ENCODE peak calls at places on chromosomes 2 and 18, in four cellular contexts. B is lower leg skin, W is ascending aorta, N is neural crest cell. J is an unnamed sample.

GRCh38 chr2:109516445-109517117 is 97.2 kb downstream of the SEPTIN10 start:
- DNase-seq in W (no peak), N (peak), B (no peak), J (peak)

GRCh38 chr18:58004317-58004716 is 39.7 kb upstream of the NEDD4L start:
- DNase-seq in N (no peak), W (no peak), B (no peak), J (no peak)

GRCh38 chr2:30264236-30264635 is 32.9 kb downstream of the LBH start:
- DNase-seq in B (no peak), W (no peak), N (no peak), J (no peak)

GRCh38 chr2:208129804-208130712 is at the start of gene CRYGC:
- DNase-seq in B (no peak), N (no peak), W (no peak), J (no peak)

GRCh38 chr2:178109813-178110212 is 2.4 kb upstream of the RBM45 start:
- DNase-seq in B (no peak), N (no peak), W (no peak), J (no peak)

GRCh38 chr18:59056706-59057492 is 82.8 kb upstream of the SEC11C start:
- DNase-seq in N (peak), W (no peak), B (no peak), J (peak)

GRCh38 chr2:225002656-225003045 is 39.6 kb downstream of the DOCK10 start:
- DNase-seq in W (no peak), N (no peak), B (no peak), J (no peak)

GRCh38 chr2:155203187-155203586 is 504.7 kb downstream of the KCNJ3 start:
- DNase-seq in N (no peak), W (no peak), B (no peak), J (no peak)

GRCh38 chr2:239259603-239260298 is 141.1 kb downstream of the HDAC4 start:
- DNase-seq in B (no peak), W (no peak), N (no peak), J (no peak)

GRCh38 chr2:197273485-197273884 is 37.1 kb downstream of the ANKRD44 start:
- DNase-seq in B (no peak), N (no peak), W (no peak), J (peak)

GRCh38 chr2:235021752-235022151 is 69.9 kb downstream of the SH3BP4 start:
- DNase-seq in B (no peak), W (no peak), N (no peak), J (no peak)

GRCh38 chr2:241724259-241724974 is 10.0 kb upstream of the D2HGDH start:
- DNase-seq in N (no peak), B (no peak), W (no peak), J (no peak)
- TF ChIP-seq CTCF in N (no peak), B (no peak), W (no peak), J (no peak)

GRCh38 chr18:49844903-49845302 is 31.6 kb upstream of the ACAA2 start:
- DNase-seq in B (no peak), W (no peak), N (no peak), J (no peak)

GRCh38 chr18:49846718-49847470 is 33.6 kb upstream of the ACAA2 start:
- DNase-seq in N (no peak), W (no peak), B (no peak), J (no peak)

GRCh38 chr18:49843778-49844625 is 30.7 kb upstream of the ACAA2 start:
- DNase-seq in B (no peak), W (no peak), N (no peak), J (no peak)

GRCh38 chr18:49846263-49846662 is 32.9 kb upstream of the ACAA2 start:
- DNase-seq in B (no peak), W (no peak), N (no peak), J (no peak)

GRCh38 chr18:49845629-49846252 is 32.4 kb upstream of the ACAA2 start:
- DNase-seq in B (no peak), W (no peak), N (no peak), J (no peak)
- TF ChIP-seq CTCF in B (no peak), W (no peak), N (no peak), J (no peak)

GRCh38 chr18:3655637-3656050 is 205.7 kb downstream of the TGIF1 start:
- DNase-seq in W (no peak), B (no peak), N (no peak), J (no peak)
- TF ChIP-seq CTCF in W (no peak), B (no peak), N (no peak), J (no peak)

DNA sequence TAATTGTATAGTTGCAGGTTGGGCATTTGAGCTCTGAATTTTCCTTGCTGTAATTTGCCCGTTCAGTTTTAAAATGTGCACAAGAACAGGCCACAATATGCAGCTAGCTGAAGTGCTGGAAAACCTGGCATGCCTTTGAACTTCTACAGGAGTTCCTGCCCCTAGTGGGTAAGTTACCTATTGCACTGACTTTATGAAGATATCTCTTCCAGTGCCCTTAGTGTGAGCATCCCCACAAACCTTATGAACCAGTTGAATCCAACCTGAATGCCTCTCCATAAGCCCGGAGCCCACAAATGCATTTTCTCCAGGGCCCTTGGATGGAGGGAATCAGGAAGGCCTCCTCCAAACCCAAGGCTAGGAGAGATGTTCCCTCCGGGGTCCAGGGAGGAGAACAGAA is 106.8 kb downstream of the XRCC5 start:
- DNase-seq in W (no peak), B (no peak), N (no peak), J (no peak)
- TF ChIP-seq CTCF in W (no peak), B (no peak), N (peak), J (no peak)

GRCh38 chr2:201621293-201621999 is 21.9 kb downstream of the TMEM237 start:
- DNase-seq in W (no peak), B (no peak), N (no peak), J (no peak)

GRCh38 chr2:201622306-201622705 is 21.0 kb downstream of the TMEM237 start:
- DNase-seq in W (no peak), B (no peak), N (no peak), J (no peak)

DNA sequence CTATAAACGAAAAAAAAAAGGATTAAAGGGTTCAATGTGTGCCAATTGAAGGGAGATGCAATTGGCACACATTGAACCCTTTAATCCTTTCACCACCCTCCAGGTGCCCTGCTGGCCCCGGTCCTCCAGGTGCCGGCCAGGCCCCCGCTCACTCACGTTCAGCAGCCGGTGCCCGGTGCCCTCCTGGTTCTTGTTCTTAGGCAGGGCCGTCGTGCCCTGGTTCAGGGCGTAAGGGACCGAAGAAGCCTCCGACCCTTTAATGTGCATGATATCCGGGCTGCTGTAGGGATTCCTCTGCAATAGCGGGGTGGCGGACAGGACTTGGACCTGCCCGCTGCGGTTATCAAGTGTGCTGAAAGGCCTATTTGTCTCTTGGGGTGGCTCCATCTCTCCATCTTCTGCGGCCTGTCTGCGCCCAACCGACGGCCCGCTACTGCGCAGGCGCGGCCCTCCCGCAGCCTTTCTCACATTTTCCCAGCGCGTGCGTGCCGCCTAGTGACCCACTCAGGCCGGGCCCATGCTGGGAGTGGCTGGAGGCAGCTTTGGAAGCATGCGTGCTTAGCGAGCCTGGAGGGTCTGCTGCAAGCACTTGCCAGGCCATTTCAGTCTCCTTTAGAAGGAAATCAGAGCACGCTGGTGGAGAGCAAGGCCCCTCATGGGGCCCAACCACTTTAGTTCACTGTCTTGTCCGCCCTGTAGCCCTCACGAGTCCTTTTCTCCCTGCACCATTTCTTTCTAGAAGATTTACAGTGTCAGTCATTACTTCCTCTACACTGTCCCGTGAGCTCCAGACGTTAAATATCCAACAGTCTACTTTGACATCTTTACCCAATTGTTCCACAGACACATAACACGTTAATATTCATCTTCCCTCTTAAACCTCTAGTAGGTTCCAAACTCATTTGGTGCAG is 24.3 kb downstream of the TMEM237 start:
- DNase-seq in W (no peak), B (peak), N (no peak), J (no peak)
- TF ChIP-seq CTCF in W (peak), B (no peak), N (no peak), J (no peak)

GRCh38 chr18:65523461-65523860 is 227.4 kb upstream of the CDH7 start:
- DNase-seq in W (no peak), N (no peak), B (no peak), J (no peak)

GRCh38 chr18:65526099-65526498 is 224.7 kb upstream of the CDH7 start:
- DNase-seq in N (no peak), W (no peak), B (no peak), J (no peak)

GRCh38 chr18:65527879-65528633 is 222.8 kb upstream of the CDH7 start:
- DNase-seq in W (no peak), N (no peak), B (no peak), J (peak)

DNA sequence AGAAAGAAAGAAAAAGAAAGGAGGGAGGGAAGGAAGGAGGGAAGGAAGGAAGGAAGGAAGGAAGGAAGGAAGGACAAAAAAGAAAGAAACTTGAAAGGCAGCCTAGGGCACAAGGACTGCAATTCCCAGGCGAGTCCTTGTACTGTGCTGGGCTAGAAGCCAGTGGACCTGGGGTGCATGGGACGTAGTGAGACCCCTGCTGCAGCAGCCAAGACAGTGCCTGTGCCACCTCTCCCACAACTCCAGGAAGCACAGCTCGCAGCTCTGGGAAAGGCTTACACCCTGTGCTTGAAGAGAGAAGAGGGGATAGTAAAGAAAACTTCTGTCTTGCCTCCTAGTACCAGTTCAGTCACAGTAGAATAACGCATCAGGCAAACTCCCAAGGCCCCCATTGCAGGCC is 227.9 kb upstream of the CDH7 start:
- DNase-seq in W (no peak), B (no peak), N (no peak), J (no peak)
- TF ChIP-seq CTCF in W (no peak), B (no peak), N (no peak), J (no peak)

GRCh38 chr2:76323381-76323780 is 612.7 kb upstream of the GCFC2 start:
- DNase-seq in W (no peak), B (no peak), N (no peak), J (no peak)

GRCh38 chr2:76316691-76317090 is 606.0 kb upstream of the GCFC2 start:
- DNase-seq in W (no peak), B (no peak), N (no peak), J (no peak)

GRCh38 chr2:76320716-76321115 is 610.0 kb upstream of the GCFC2 start:
- DNase-seq in B (no peak), N (no peak), W (no peak), J (no peak)

GRCh38 chr2:76314621-76315020 is 603.9 kb upstream of the GCFC2 start:
- DNase-seq in W (no peak), B (no peak), N (no peak), J (no peak)

DNA sequence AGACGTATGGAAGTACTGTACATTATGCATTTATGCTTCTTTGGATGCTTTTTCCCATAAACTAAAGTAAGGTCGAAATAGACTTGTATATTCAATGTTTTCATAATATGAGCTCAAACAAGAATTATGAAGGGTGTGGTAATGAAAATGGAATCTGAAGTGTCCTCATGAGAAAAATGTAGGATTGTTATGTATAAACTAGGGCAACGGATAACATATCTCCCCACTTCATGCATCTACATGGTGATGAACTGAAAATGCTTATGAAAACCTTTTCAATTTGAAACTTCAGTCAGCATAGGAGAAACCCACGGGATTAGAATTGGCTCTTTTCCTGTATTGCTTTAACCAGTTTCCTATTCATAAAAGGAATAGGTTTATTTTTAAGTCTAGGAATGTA is 608.1 kb upstream of the GCFC2 start:
- DNase-seq in W (no peak), N (no peak), B (no peak), J (no peak)
- TF ChIP-seq CTCF in W (no peak), N (no peak), B (no peak), J (no peak)